ENCODE peak calls at places on chromosomes 13 and 19, in four cellular contexts. G is HL-60, X is K562, H is GM12878. O is an unnamed sample.

GRCh38 chr13:30708541-30708940 is 26.8 kb upstream of the ALOX5AP start:
- DNase-seq in H (no peak), X (no peak), G (no peak), O (no peak)

GRCh38 chr19:2168619-2169424 is 5.1 kb downstream of the DOT1L start:
- DNase-seq in H (peak), X (peak), G (peak), O (no peak)

GRCh38 chr13:110711778-110712070 is 1.8 kb upstream of the ING1 start:
- DNase-seq in G (no peak), H (no peak), X (no peak), O (no peak)

GRCh38 chr13:31896427-31896826 is 135.1 kb upstream of the FRY start:
- DNase-seq in H (no peak), X (no peak), G (no peak), O (no peak)

GRCh38 chr13:111629016-111629415 is 308.6 kb downstream of the TEX29 start:
- DNase-seq in X (no peak), G (no peak), H (no peak), O (no peak)

GRCh38 chr13:90510319-90510718 is 837.2 kb upstream of the MIR17HG start:
- DNase-seq in X (no peak), H (no peak), G (no peak), O (no peak)

GRCh38 chr13:104769520-104769919 is 1703.3 kb upstream of the SLC10A2 start:
- DNase-seq in G (no peak), X (no peak), H (no peak), O (no peak)

GRCh38 chr13:21426238-21426637 is 32.9 kb downstream of the ZDHHC20 start:
- DNase-seq in G (no peak), H (no peak), X (no peak), O (no peak)

GRCh38 chr13:54305377-54305776 is 1276.8 kb downstream of the OLFM4 start:
- DNase-seq in G (no peak), H (no peak), X (no peak), O (no peak)

GRCh38 chr19:50711196-50711595 is 8.4 kb downstream of the SHANK1 start:
- DNase-seq in G (no peak), X (no peak), H (no peak), O (no peak)

GRCh38 chr13:89660752-89661151 is 1686.7 kb upstream of the MIR17HG start:
- DNase-seq in X (no peak), H (no peak), G (no peak), O (no peak)

GRCh38 chr13:48297131-48297786 is 6.3 kb upstream of the RB1 start:
- DNase-seq in G (no peak), X (no peak), H (no peak), O (no peak)

GRCh38 chr19:18763674-18764590 is 27.2 kb downstream of the COMP start:
- DNase-seq in X (peak), G (no peak), H (no peak), O (no peak)

GRCh38 chr13:31052478-31052877 is 109.2 kb downstream of the HSPH1 start:
- DNase-seq in H (no peak), G (no peak), X (no peak), O (no peak)

GRCh38 chr19:6489278-6490061 is 7.9 kb upstream of the DENND1C start:
- DNase-seq in H (peak), G (no peak), X (no peak), O (no peak)

GRCh38 chr13:28031220-28031903 is 42.9 kb upstream of the URAD start:
- DNase-seq in H (no peak), X (no peak), G (peak), O (no peak)

GRCh38 chr13:26604784-26605183 is 47.3 kb downstream of the WASF3 start:
- DNase-seq in X (no peak), G (no peak), H (no peak), O (no peak)

GRCh38 chr19:55418185-55418584 is 10.6 kb upstream of the UBE2S start:
- DNase-seq in G (peak), H (no peak), X (peak), O (no peak)

GRCh38 chr13:26050568-26051230 is 1.1 kb downstream of the SHISA2 start:
- DNase-seq in X (no peak), G (no peak), H (no peak), O (no peak)

GRCh38 chr13:27117947-27118346 is 53.7 kb downstream of the USP12 start:
- DNase-seq in G (no peak), H (no peak), X (no peak), O (no peak)

GRCh38 chr13:22498006-22498405 is 682.8 kb upstream of the SGCG start:
- DNase-seq in X (no peak), H (no peak), G (no peak), O (no peak)

GRCh38 chr13:20729633-20730585 is 26.4 kb downstream of the IL17D start:
- DNase-seq in G (no peak), X (no peak), H (no peak), O (no peak)

GRCh38 chr13:109781384-109782065 is 4.9 kb downstream of the IRS2 start:
- DNase-seq in G (no peak), H (no peak), X (no peak), O (no peak)

GRCh38 chr13:44422755-44423643 is 49.4 kb downstream of the SERP2 start:
- DNase-seq in G (no peak), X (no peak), H (no peak), O (no peak)

GRCh38 chr13:52788011-52788410 is 48.4 kb upstream of the CNMD start:
- DNase-seq in G (no peak), H (no peak), X (no peak), O (no peak)

GRCh38 chr13:52615817-52616216 is 26.4 kb upstream of the HNRNPA1L2 start:
- DNase-seq in H (no peak), X (peak), G (no peak), O (no peak)

GRCh38 chr13:73849292-73849691 is 284.9 kb downstream of the KLF12 start:
- DNase-seq in G (no peak), H (no peak), X (no peak), O (no peak)
- TF ChIP-seq SPI1 in G (no peak), H (no peak), X (no peak), O (no peak)

DNA sequence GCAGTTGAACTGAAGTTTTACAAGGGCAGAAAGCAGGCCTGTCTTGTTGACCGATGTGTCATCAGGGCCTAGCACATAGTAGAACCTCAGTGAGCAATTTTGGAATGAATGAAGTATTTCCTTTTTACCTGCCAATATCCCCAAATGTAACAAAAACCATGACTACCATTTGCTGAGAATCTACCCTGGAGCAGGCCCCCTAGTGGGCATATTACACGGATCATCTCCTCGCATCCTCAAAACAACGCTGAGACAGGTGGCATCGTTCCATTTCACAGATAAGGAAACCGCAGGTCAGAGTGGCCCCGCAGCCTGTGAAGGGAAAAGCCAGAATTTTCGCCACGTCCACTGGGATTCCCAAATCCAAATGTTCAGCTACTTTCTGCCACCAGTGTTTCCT is 77.9 kb downstream of the CACNA1A start:
- DNase-seq in G (no peak), H (no peak), X (peak), O (no peak)
- TF ChIP-seq SPI1 in G (no peak), H (no peak), X (no peak), O (no peak)

DNA sequence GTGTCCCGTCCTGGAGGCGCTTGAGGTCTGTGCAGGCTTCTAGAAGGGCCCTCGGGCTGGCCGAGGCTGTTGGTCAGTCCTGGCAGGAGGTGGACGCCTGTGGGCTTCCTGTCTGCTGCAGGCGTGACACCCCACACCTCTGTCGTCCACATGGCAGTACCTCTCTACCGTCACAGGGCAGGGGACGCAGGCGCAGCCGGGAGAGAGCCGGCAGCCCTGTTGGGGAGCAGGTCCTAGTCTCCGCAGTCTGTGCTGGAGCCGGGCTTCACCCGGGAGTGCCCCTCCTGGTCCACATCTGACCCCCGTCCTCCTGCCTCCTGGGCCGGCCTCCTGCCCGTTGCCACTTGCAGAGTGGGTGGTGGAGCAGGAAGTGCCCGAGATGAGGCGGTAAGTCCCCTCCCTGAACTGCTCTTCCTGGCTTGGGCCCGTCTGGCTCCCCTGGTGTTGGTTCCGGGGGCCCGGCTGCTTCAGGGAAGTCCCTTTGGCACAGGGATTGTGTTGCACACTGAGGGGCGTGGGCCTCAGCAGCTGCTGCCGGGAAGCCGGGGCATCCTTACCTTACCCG is 106.0 kb downstream of the KDM4B start:
- DNase-seq in X (no peak), G (no peak), H (no peak), O (no peak)
- TF ChIP-seq SPI1 in X (no peak), G (no peak), H (no peak), O (no peak)

DNA sequence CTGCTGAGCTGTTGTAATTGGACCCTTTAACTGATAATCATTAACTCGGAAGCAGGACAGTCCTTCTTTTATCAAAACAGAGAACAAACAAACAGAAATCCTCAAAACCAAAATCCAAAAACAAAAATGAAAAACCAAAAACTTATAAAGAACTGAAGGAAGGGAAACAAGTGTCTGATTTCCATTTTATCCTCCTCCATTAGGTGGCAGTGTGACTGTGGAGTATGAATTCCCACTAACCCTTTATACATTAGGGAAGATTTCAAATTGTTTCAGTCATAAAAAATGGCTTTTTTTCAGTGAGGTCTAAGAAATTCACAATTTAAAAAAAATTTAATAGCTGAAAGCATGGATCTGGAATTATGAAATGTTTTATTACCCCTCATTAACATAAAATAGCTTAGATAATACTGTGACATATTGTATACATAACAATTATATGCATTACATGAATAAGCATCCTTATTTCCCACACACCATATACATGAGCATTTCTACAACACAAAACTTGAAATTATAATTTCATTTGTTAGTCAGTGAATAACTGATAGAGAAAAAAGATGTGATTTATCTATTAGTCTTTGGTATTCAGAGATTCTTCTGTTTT is 1074.3 kb upstream of the PCDH9 start:
- DNase-seq in X (peak), G (no peak), H (no peak), O (peak)
- TF ChIP-seq SPI1 in X (no peak), G (no peak), H (no peak), O (no peak)

GRCh38 chr19:54154603-54155345 is 4.7 kb downstream of the LENG1 start:
- DNase-seq in G (no peak), X (no peak), H (no peak), O (no peak)
- TF ChIP-seq SPI1 in G (no peak), X (no peak), H (no peak), O (no peak)

DNA sequence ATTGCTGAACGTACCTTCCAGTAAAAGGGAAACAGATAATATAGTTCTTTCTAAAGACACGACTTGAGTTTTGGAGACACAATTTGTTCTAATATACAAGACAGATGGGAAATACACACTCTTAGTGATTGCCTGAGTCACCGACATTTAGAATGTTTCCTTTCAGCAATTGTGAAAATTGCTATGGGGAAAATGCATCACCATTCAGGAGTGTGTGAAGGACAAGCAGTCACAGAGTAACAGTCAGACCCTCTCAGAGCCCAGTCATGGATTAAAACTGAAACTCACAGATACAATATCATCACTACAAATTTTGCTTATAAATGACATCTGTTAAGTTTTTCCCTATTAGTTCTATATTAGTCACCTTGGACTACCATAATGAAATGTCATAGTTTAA is 286.1 kb downstream of the SPRY2 start:
- DNase-seq in H (no peak), X (no peak), G (no peak), O (no peak)
- TF ChIP-seq SPI1 in H (no peak), X (no peak), G (no peak), O (no peak)

GRCh38 chr13:71624641-71625040 is 242.4 kb downstream of the DACH1 start:
- DNase-seq in X (no peak), G (no peak), H (no peak), O (no peak)

GRCh38 chr13:71621152-71622124 is 245.6 kb downstream of the DACH1 start:
- DNase-seq in X (no peak), G (no peak), H (no peak), O (no peak)

GRCh38 chr13:71613347-71613746 is 253.7 kb downstream of the DACH1 start:
- DNase-seq in X (no peak), G (peak), H (no peak), O (no peak)

GRCh38 chr13:71618154-71618553 is 248.8 kb downstream of the DACH1 start:
- DNase-seq in G (no peak), H (no peak), X (no peak), O (no peak)

GRCh38 chr13:71619096-71619495 is 247.9 kb downstream of the DACH1 start:
- DNase-seq in X (no peak), G (no peak), H (no peak), O (no peak)
- TF ChIP-seq SPI1 in X (no peak), G (no peak), H (no peak), O (no peak)

GRCh38 chr19:13784731-13785452 is 10.4 kb upstream of the ZSWIM4 start:
- DNase-seq in H (no peak), G (peak), X (peak), O (no peak)
- TF ChIP-seq SPI1 in H (no peak), G (no peak), X (no peak), O (no peak)

GRCh38 chr19:33399745-33400681 is 26.5 kb downstream of the CEBPG start:
- DNase-seq in X (no peak), H (no peak), G (no peak), O (peak)
- TF ChIP-seq SPI1 in X (no peak), H (no peak), G (no peak), O (no peak)